ENCODE peak calls at places on chromosome 13, in five cellular contexts. I, S, X, V and H are unnamed samples.

GRCh38 chr13:50224534-50224933 is 209.3 kb downstream of the KCNRG start:
- DNase-seq in I (no peak), S (no peak), V (no peak), X (peak), H (no peak)

GRCh38 chr13:111632906-111633305 is 312.5 kb downstream of the TEX29 start:
- DNase-seq in V (no peak), S (peak), X (no peak), I (no peak), H (peak)

GRCh38 chr13:111385182-111385857 is 64.9 kb downstream of the TEX29 start:
- DNase-seq in V (peak), S (no peak), X (no peak), I (no peak), H (no peak)

GRCh38 chr13:29847501-29847983 is 2.9 kb downstream of the UBL3 start:
- DNase-seq in V (no peak), S (no peak), X (peak), I (no peak), H (peak)

GRCh38 chr13:23987331-23987730 is 90.0 kb upstream of the C1QTNF9B start:
- DNase-seq in I (no peak), V (no peak), S (no peak), X (peak), H (no peak)

GRCh38 chr13:113493315-113493951 is 2.9 kb upstream of the DCUN1D2 start:
- DNase-seq in S (no peak), X (peak), I (no peak), V (no peak), H (no peak)

GRCh38 chr13:23322353-23323336 is 110.9 kb downstream of the SACS start:
- DNase-seq in I (no peak), X (no peak), S (no peak), V (no peak), H (no peak)

GRCh38 chr13:23671367-23671766 is 101.2 kb downstream of the TNFRSF19 start:
- DNase-seq in V (no peak), S (no peak), I (no peak), X (peak), H (no peak)

GRCh38 chr13:73580868-73581267 is 522.1 kb downstream of the KLF5 start:
- DNase-seq in V (no peak), I (no peak), S (no peak), X (no peak), H (no peak)

GRCh38 chr13:110836600-110836903 is 78.3 kb downstream of the ANKRD10 start:
- DNase-seq in X (no peak), V (no peak), S (no peak), I (no peak), H (no peak)

GRCh38 chr13:30829145-30829544 is 76.9 kb upstream of the MEDAG start:
- DNase-seq in I (no peak), X (peak), V (no peak), S (no peak), H (no peak)

GRCh38 chr13:24341439-24341838 is 32.1 kb downstream of the C1QTNF9 start:
- DNase-seq in V (no peak), S (no peak), X (peak), I (no peak), H (no peak)

GRCh38 chr13:36870050-36870692 is 49.9 kb downstream of the SMAD9 start:
- DNase-seq in V (no peak), S (no peak), I (no peak), X (no peak), H (no peak)

GRCh38 chr13:112729408-112729807 is 39.6 kb downstream of the ATP11A start:
- DNase-seq in I (no peak), V (no peak), S (no peak), X (no peak), H (no peak)

GRCh38 chr13:113777311-113778260 is 18.6 kb downstream of the TMEM255B start:
- DNase-seq in S (peak), I (no peak), X (peak), V (peak), H (peak)

GRCh38 chr13:21060827-21061076 is 634 bp downstream of the LATS2 start:
- DNase-seq in S (peak), V (no peak), X (no peak), I (no peak), H (peak)

GRCh38 chr13:110882972-110883371 is 31.9 kb downstream of the ANKRD10 start:
- DNase-seq in I (no peak), X (peak), V (no peak), S (no peak), H (no peak)

GRCh38 chr13:110559429-110559943 is 2.0 kb downstream of the RAB20 start:
- DNase-seq in S (no peak), I (peak), V (no peak), X (peak), H (no peak)

GRCh38 chr13:113029487-113030258 is 60.7 kb downstream of the MCF2L start:
- DNase-seq in S (peak), I (peak), V (peak), X (peak), H (peak)

GRCh38 chr13:114164027-114164426 is 15.0 kb upstream of the CFAP97D2 start:
- DNase-seq in X (no peak), S (no peak), I (no peak), V (peak), H (no peak)

GRCh38 chr13:24065172-24065571 is 95.3 kb upstream of the SPATA13 start:
- DNase-seq in I (no peak), S (no peak), X (no peak), V (no peak), H (no peak)

GRCh38 chr13:82593239-82593638 is 1289.0 kb downstream of the SLITRK1 start:
- DNase-seq in I (no peak), X (no peak), S (no peak), V (no peak), H (no peak)

GRCh38 chr13:38674208-38674607 is 12.7 kb upstream of the FREM2 start:
- DNase-seq in V (no peak), S (no peak), I (no peak), X (no peak), H (no peak)

GRCh38 chr13:76647550-76647949 is 238.7 kb downstream of the KCTD12 start:
- DNase-seq in X (peak), S (no peak), V (no peak), I (no peak), H (no peak)

GRCh38 chr13:113176292-113176691 is 17.8 kb downstream of the PROZ start:
- DNase-seq in X (no peak), V (no peak), I (no peak), S (no peak), H (no peak)

GRCh38 chr13:75410207-75410606 is 71.8 kb downstream of the TBC1D4 start:
- DNase-seq in X (no peak), I (no peak), V (no peak), S (no peak), H (no peak)

GRCh38 chr13:99062593-99062992 is 84.7 kb upstream of the DOCK9 start:
- DNase-seq in V (no peak), S (peak), I (no peak), X (peak), H (no peak)
- TF ChIP-seq CTCF in V (no peak), S (no peak), I (no peak), X (no peak), H (no peak)

DNA sequence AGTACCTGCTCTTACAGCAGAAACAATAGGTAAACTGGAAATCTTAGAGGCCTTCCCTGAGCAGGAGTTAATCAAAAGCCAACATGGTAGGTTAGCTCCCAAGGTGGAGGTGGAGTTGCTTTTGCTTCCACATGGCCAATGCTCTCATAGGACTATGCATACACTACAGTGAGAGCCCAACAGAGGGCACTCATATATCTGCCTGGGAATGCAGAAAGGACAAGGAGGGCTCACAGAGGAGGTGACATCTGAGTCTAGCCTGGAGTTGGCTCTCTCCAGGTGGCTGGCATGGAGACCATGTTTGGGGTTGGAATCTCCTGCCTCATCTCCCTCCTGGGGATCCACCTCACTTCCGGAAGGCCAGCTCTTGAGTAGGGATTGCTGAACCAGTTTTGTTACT is 34.6 kb downstream of the ATP8A2 start:
- DNase-seq in S (peak), I (no peak), X (peak), V (no peak), H (no peak)
- TF ChIP-seq CTCF in S (no peak), I (no peak), X (no peak), V (no peak), H (no peak)

DNA sequence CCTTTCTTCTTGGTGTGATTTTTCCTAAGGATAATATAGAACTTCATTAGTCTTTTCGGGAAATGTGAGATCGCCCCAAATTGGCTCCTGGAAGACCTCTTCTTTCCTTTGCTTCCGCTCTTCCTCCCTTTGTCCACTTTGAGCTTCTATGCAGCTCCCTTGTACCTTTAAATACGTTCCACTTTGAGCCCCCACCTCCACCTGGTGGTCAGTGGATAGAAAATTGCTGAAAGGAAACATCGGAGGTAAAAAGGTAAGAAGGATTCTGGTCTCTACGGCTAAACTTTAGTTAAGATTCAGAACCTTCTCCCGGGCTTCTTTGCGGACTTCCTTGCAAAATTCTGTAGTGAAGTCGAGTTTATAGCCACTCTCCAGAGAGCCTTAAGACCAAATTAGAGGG is 55.0 kb upstream of the TM9SF2 start:
- DNase-seq in I (no peak), S (no peak), X (no peak), V (no peak), H (no peak)
- TF ChIP-seq CTCF in I (no peak), S (peak), X (no peak), V (no peak), H (peak)

GRCh38 chr13:47798906-47799305 is 202.2 kb downstream of the SUCLA2 start:
- DNase-seq in X (peak), S (no peak), I (no peak), V (no peak), H (no peak)
- TF ChIP-seq CTCF in X (peak), S (no peak), I (no peak), V (no peak), H (no peak)

GRCh38 chr13:26502826-26503225 is 54.7 kb upstream of the WASF3 start:
- DNase-seq in S (peak), V (no peak), X (peak), I (no peak), H (no peak)
- TF ChIP-seq CTCF in S (no peak), V (no peak), X (peak), I (no peak), H (no peak)

DNA sequence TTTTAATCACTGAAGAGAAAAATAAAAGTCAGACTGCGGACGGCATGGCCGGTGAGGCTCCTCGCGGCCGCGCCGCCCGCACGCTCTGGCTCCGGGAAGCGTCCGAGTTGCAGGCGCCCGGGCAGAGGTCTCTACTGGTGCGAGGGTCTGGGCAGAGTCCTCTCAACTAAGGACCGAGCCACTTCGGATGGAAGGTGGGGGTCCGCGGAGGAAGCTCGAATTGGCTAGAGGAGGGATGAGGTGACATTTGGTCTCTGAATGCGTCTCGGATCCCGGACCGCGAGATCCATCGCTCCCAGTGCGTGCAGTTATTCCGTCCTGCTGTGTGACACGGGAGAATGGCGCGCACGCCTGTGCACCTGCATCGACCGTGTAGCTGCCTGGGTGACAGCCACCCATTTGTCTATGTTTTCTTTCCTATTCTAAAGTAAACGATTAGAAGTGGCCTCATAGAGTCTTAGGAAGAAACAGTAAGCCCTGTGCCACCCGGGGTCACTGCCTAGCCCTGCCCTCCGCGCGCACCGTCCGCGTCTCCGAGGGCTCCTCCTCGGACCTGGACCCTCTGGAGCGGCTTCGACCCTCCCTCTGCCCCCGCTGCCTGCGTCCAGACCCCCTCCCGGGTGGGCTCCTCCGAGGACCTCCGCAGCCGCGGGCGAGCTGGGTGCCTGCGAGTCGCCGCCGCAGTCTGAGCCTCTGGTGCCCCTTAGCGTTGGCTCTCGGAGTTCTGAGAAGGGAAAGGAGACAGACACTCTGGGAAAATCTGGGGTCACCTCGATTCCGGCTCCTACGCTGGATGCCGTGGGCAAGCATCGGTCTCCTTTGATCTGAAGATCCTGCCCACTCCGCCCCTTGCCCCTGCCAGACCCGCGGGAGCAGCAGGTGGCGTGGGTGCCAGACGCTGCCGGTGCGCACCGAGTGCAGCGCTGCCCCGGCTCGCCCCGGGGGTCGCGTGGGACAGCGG is 347.4 kb downstream of the LIG4 start:
- DNase-seq in I (peak), S (peak), V (peak), X (peak), H (peak)
- TF ChIP-seq CTCF in I (no peak), S (no peak), V (no peak), X (peak), H (peak)

GRCh38 chr13:40814803-40815202 is 25.4 kb downstream of the SLC25A15 start:
- DNase-seq in X (peak), S (no peak), I (no peak), V (no peak), H (no peak)

GRCh38 chr13:40812102-40812501 is 22.7 kb downstream of the SLC25A15 start:
- DNase-seq in I (no peak), V (no peak), X (no peak), S (no peak), H (no peak)

GRCh38 chr13:40812724-40813445 is 23.5 kb downstream of the SLC25A15 start:
- DNase-seq in S (no peak), I (no peak), X (peak), V (no peak), H (no peak)

GRCh38 chr13:40809471-40809870 is 20.1 kb downstream of the SLC25A15 start:
- DNase-seq in X (no peak), I (no peak), V (no peak), S (no peak), H (no peak)

GRCh38 chr13:40813662-40814454 is 24.4 kb downstream of the SLC25A15 start:
- DNase-seq in X (peak), V (no peak), S (no peak), I (peak), H (no peak)
- TF ChIP-seq CTCF in X (peak), V (no peak), S (peak), I (peak), H (peak)

DNA sequence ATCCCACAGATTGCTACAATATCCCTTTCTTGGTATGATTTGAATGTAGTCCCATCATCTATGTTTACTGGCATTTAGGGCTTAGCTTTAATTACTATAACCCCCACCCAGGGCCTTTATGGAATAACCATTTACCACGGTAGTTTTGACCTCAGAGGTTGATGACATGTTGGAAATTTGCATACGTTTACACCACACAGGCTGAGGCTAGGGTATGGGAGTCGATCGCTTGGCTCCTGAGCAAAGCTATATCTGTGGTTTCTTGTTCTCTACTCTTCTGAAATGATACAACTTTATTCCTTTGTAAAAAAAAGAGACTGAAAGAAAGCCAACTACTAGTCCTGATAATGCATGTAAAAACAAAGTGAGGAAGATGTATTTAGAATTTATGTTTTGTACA is 28.2 kb upstream of the RFC3 start:
- DNase-seq in X (no peak), S (no peak), I (no peak), V (no peak), H (no peak)
- TF ChIP-seq CTCF in X (no peak), S (no peak), I (no peak), V (no peak), H (no peak)

GRCh38 chr13:42709276-42709675 is 72.1 kb upstream of the FAM216B start:
- DNase-seq in V (no peak), I (no peak), S (no peak), X (no peak), H (no peak)

GRCh38 chr13:42708391-42708790 is 73.0 kb upstream of the FAM216B start:
- DNase-seq in V (no peak), S (no peak), X (no peak), I (no peak), H (no peak)

GRCh38 chr13:42707596-42707995 is 73.8 kb upstream of the FAM216B start:
- DNase-seq in X (peak), I (no peak), S (no peak), V (no peak), H (no peak)

GRCh38 chr13:42706286-42706685 is 75.1 kb upstream of the FAM216B start:
- DNase-seq in I (no peak), S (no peak), V (no peak), X (no peak), H (no peak)

GRCh38 chr13:42707003-42707402 is 74.4 kb upstream of the FAM216B start:
- DNase-seq in V (no peak), X (peak), I (no peak), S (no peak), H (no peak)
- TF ChIP-seq CTCF in V (no peak), X (no peak), I (no peak), S (no peak), H (no peak)